ENCODE peak calls at places on chromosomes 5 and 9, in four cellular contexts. One of them, this sample, is unnamed. For H3K4me1, the result is how much of the 10 kb centered on the place peaks cover.

GRCh38 chr5:142013734-142014495 is 1.1 kb upstream of the GNPDA1 start:
- DNase-seq in adipocyte: peak
- DNase-seq in GM23248: peak
- DNase-seq in tibial artery: peak
- DNase-seq in this sample: peak

GRCh38 chr9:68651280-68651893 is 53.7 kb upstream of the PIP5K1B start:
- DNase-seq in tibial artery: no peak
- DNase-seq in GM23248: no peak
- DNase-seq in adipocyte: no peak
- DNase-seq in this sample: no peak

GRCh38 chr9:26904070-26904469 is 11.5 kb upstream of the CAAP1 start:
- DNase-seq in GM23248: no peak
- DNase-seq in adipocyte: no peak
- DNase-seq in tibial artery: no peak
- DNase-seq in this sample: no peak

GRCh38 chr9:35727676-35728040 is 4.3 kb downstream of the TLN1 start:
- DNase-seq in GM23248: no peak
- DNase-seq in adipocyte: no peak
- DNase-seq in tibial artery: no peak
- DNase-seq in this sample: peak

GRCh38 chr9:129580211-129580915 is 40.5 kb downstream of the C9orf50 start:
- DNase-seq in GM23248: no peak
- DNase-seq in tibial artery: no peak
- DNase-seq in adipocyte: no peak
- DNase-seq in this sample: no peak

GRCh38 chr9:93579711-93580516 is 3.5 kb downstream of the PHF2 start:
- DNase-seq in tibial artery: no peak
- DNase-seq in adipocyte: no peak
- DNase-seq in GM23248: no peak
- DNase-seq in this sample: no peak

GRCh38 chr5:67549263-67549551 is 352.6 kb upstream of the CD180 start:
- DNase-seq in GM23248: no peak
- DNase-seq in tibial artery: no peak
- DNase-seq in adipocyte: no peak
- DNase-seq in this sample: no peak

GRCh38 chr5:125823572-125823971 is 599.6 kb upstream of the GRAMD2B start:
- DNase-seq in tibial artery: no peak
- DNase-seq in GM23248: peak
- DNase-seq in adipocyte: no peak
- DNase-seq in this sample: peak

GRCh38 chr5:82593481-82593880 is 315.3 kb upstream of the RPS23 start:
- DNase-seq in tibial artery: no peak
- DNase-seq in adipocyte: peak
- DNase-seq in GM23248: peak
- DNase-seq in this sample: no peak

GRCh38 chr9:107465467-107466451 is 23.8 kb downstream of the KLF4 start:
- DNase-seq in tibial artery: peak
- DNase-seq in adipocyte: peak
- DNase-seq in GM23248: peak
- DNase-seq in this sample: peak

GRCh38 chr5:143064661-143065060 is 294.5 kb downstream of the ARHGAP26 start:
- DNase-seq in tibial artery: no peak
- DNase-seq in adipocyte: no peak
- DNase-seq in GM23248: peak
- DNase-seq in this sample: no peak
- H3K4me1 ChIP-seq in tibial artery: half or more
- H3K4me1 ChIP-seq in adipocyte: half or more
- H3K4me1 ChIP-seq in GM23248: half or more
- H3K4me1 ChIP-seq in this sample: half or more

DNA sequence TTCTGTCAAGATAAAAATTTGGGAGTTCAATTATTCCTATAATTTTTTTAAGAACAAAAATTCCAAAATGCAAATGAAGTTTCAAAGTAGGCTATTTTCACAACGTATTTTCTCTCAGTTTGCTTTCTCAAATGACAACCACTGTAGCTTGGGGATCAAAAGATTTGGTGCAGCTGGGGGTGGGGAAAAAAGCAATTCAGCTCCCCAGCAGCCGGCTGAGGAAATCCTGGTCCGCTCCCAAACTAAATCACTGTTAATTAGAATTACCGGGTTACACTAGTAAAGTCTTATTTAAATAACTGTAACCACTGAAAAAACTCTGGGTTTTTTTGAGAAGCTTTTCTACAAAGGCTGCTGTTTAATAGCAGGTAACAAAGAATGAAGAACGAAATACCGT is 5.7 kb downstream of the NR6A1 start:
- DNase-seq in adipocyte: no peak
- DNase-seq in tibial artery: no peak
- DNase-seq in GM23248: no peak
- DNase-seq in this sample: no peak
- H3K4me1 ChIP-seq in adipocyte: under half
- H3K4me1 ChIP-seq in tibial artery: under half
- H3K4me1 ChIP-seq in GM23248: under half
- H3K4me1 ChIP-seq in this sample: under half

GRCh38 chr9:127768666-127769065 is 9.8 kb downstream of the SH2D3C start:
- DNase-seq in adipocyte: no peak
- DNase-seq in tibial artery: no peak
- DNase-seq in GM23248: no peak
- DNase-seq in this sample: no peak
- H3K4me1 ChIP-seq in adipocyte: under half
- H3K4me1 ChIP-seq in tibial artery: under half
- H3K4me1 ChIP-seq in GM23248: under half
- H3K4me1 ChIP-seq in this sample: under half

DNA sequence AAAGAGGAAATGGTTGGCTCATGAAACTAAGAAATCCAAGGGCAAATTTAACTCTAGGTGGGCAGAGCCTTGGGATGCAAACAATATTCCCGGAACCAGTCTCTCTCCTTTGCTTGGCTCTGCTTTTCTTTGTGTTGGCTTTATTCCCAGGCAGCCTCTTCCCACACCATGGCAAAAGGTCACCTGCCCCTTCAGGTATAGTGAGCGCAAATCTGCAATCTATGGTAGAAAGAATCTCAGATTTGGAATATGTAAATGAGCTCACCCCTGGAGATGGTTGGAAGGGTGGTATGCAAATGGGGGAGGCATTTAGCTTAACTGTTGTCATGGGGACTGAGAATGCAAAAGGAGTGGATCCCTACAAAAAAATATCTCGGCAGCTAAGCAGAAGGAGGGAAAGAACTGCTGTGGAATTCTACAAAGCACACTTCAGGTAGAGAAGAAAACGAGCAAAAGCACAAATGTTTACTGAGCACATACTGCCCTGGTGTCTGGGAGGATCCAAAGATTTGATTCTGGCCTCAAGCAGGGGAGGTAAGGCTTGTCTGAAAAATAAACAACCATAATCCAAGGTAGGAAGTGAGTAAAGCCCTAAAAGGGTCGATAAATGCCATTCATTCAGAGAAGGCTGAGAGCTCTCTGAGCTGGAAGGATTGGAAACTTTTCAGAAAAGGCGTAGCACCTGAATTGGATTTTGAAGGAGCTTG is 139.7 kb downstream of the TLE1 start:
- DNase-seq in GM23248: no peak
- DNase-seq in tibial artery: no peak
- DNase-seq in adipocyte: no peak
- DNase-seq in this sample: no peak
- H3K4me1 ChIP-seq in GM23248: under half
- H3K4me1 ChIP-seq in tibial artery: under half
- H3K4me1 ChIP-seq in adipocyte: under half
- H3K4me1 ChIP-seq in this sample: under half

GRCh38 chr5:54215233-54215736 is 95.1 kb downstream of the ARL15 start:
- DNase-seq in tibial artery: no peak
- DNase-seq in adipocyte: no peak
- DNase-seq in GM23248: no peak
- DNase-seq in this sample: no peak
- H3K4me1 ChIP-seq in tibial artery: under half
- H3K4me1 ChIP-seq in adipocyte: under half
- H3K4me1 ChIP-seq in GM23248: under half
- H3K4me1 ChIP-seq in this sample: under half

GRCh38 chr5:172492097-172492840 is 37.9 kb upstream of the SH3PXD2B start:
- DNase-seq in GM23248: no peak
- DNase-seq in tibial artery: no peak
- DNase-seq in adipocyte: no peak
- DNase-seq in this sample: no peak
- H3K4me1 ChIP-seq in GM23248: under half
- H3K4me1 ChIP-seq in tibial artery: under half
- H3K4me1 ChIP-seq in adipocyte: under half
- H3K4me1 ChIP-seq in this sample: under half

GRCh38 chr5:150647275-150648251 is 7.1 kb downstream of the SYNPO start:
- DNase-seq in GM23248: no peak
- DNase-seq in tibial artery: peak
- DNase-seq in adipocyte: no peak
- DNase-seq in this sample: peak
- H3K4me1 ChIP-seq in GM23248: under half
- H3K4me1 ChIP-seq in tibial artery: half or more
- H3K4me1 ChIP-seq in adipocyte: under half
- H3K4me1 ChIP-seq in this sample: under half

This sample was measured in osteoblast.